ENCODE peak calls at places on chromosome 21, in six cellular contexts. O is heart left ventricle; K is bronchial epithelial cell; V is CD4-positive, alpha-beta T cell; Z is A172; A is naive B cell. E is an unnamed sample.

GRCh38 chr21:45209046-45209445 is 78.6 kb downstream of the POFUT2 start:
- DNase-seq in V (no peak), K (peak; percentile 13), O (no peak), A (no peak), Z (peak; percentile 66), E (no peak)

GRCh38 chr21:28436286-28436932 is 556.3 kb downstream of the LTN1 start:
- DNase-seq in V (no peak), Z (peak; percentile 77), O (no peak), A (no peak), K (peak; percentile 88), E (no peak)

GRCh38 chr21:41817228-41817627 is 50.4 kb upstream of the RIPK4 start:
- DNase-seq in O (peak; percentile 60), Z (peak; percentile 79), V (peak; percentile 27), K (peak; percentile 62), A (peak; percentile 14), E (peak; percentile 79)

GRCh38 chr21:27129215-27129614 is 162.3 kb upstream of the ADAMTS5 start:
- DNase-seq in V (no peak), K (no peak), O (no peak), A (no peak), Z (no peak), E (no peak)

GRCh38 chr21:45847870-45848269 is 133.7 kb upstream of the COL6A1 start:
- DNase-seq in Z (no peak), K (no peak), O (no peak), V (no peak), A (no peak), E (no peak)

GRCh38 chr21:16022121-16022520 is 292.3 kb downstream of the USP25 start:
- DNase-seq in O (no peak), K (no peak), A (no peak), V (no peak), Z (no peak), E (no peak)

GRCh38 chr21:36661511-36662309 is 37.2 kb upstream of the SIM2 start:
- DNase-seq in Z (peak; percentile 42), A (no peak), K (peak; percentile 27), V (no peak), O (no peak), E (peak; percentile 49)

GRCh38 chr21:43274022-43274945 is 105.5 kb downstream of the CRYAA start:
- DNase-seq in K (no peak), A (no peak), O (peak; percentile 57), Z (no peak), V (no peak), E (no peak)

GRCh38 chr21:36204980-36205379 is 48.4 kb downstream of the DOP1B start:
- DNase-seq in O (no peak), A (no peak), K (no peak), Z (no peak), V (no peak), E (no peak)

GRCh38 chr21:45985471-45986315 is 4.1 kb downstream of the COL6A1 start:
- DNase-seq in K (no peak), O (peak; percentile 56), V (no peak), A (no peak), Z (no peak), E (no peak)

GRCh38 chr21:38227401-38227800 is 29.4 kb upstream of the KCNJ15 start:
- DNase-seq in O (no peak), A (no peak), Z (no peak), V (no peak), K (peak; percentile 31), E (no peak)

GRCh38 chr21:35475768-35476167 is 426.7 kb upstream of the RUNX1 start:
- DNase-seq in V (no peak), O (no peak), Z (peak; percentile 6), K (peak; percentile 49), A (no peak), E (no peak)

GRCh38 chr21:28459193-28459592 is 533.5 kb downstream of the LTN1 start:
- DNase-seq in Z (no peak), A (no peak), O (no peak), K (no peak), V (no peak), E (no peak)

GRCh38 chr21:14361958-14362357 is 21.0 kb downstream of the HSPA13 start:
- DNase-seq in Z (no peak), V (no peak), O (no peak), K (peak; percentile 98), A (no peak), E (no peak)

GRCh38 chr21:26849428-26850115 is 4.4 kb upstream of the ADAMTS1 start:
- DNase-seq in K (peak; percentile 63), V (no peak), A (no peak), O (no peak), Z (peak; percentile 46), E (no peak)

GRCh38 chr21:45544449-45545235 is 2.4 kb upstream of the SLC19A1 start:
- DNase-seq in K (no peak), Z (no peak), A (no peak), O (peak; percentile 35), V (no peak), E (no peak)

GRCh38 chr21:41280115-41280919 is 36.3 kb upstream of the FAM3B start:
- DNase-seq in K (no peak), V (no peak), A (no peak), O (no peak), Z (peak; percentile 29), E (no peak)

GRCh38 chr21:33761104-33762036 is 119.1 kb downstream of the ITSN1 start:
- DNase-seq in A (no peak), K (peak; percentile 95), O (no peak), V (no peak), Z (peak; percentile 99), E (peak; percentile 39)

GRCh38 chr21:35521852-35522505 is 472.9 kb upstream of the RUNX1 start:
- DNase-seq in O (no peak), Z (no peak), A (no peak), V (no peak), K (peak; percentile 74), E (no peak)

GRCh38 chr21:42835211-42835610 is 44.1 kb downstream of the WDR4 start:
- DNase-seq in Z (no peak), V (no peak), O (no peak), A (no peak), K (no peak), E (no peak)